ENCODE peak calls at places on chromosomes 11 and 22, in nine cellular contexts. G is endothelial cell of umbilical vein, D is sigmoid colon, R is uterus, V is body of pancreas, P is esophagus muscularis mucosa, W is spleen, H is IMR-90, Z is adrenal gland. O is an unnamed sample.

GRCh38 chr22:40008726-40009125 is 14.0 kb downstream of the FAM83F start:
- DNase-seq in G (no peak), D (no peak), R (no peak), V (no peak), P (no peak), W (no peak), H (peak; percentile 11), Z (no peak), O (no peak)

GRCh38 chr22:38924197-38924952 is 33.0 kb upstream of the APOBEC3A start:
- DNase-seq in G (peak; percentile 94), D (peak; percentile 89), R (peak; percentile 83), V (peak; percentile 95), P (no peak), W (no peak), H (peak; percentile 90), Z (peak; percentile 73), O (no peak)

GRCh38 chr11:103845331-103845730 is 191.1 kb upstream of the DDI1 start:
- DNase-seq in G (no peak), D (no peak), R (no peak), V (no peak), P (no peak), W (no peak), H (no peak), Z (no peak), O (no peak)

GRCh38 chr11:18669211-18669593 is 29.4 kb upstream of the TMEM86A start:
- DNase-seq in G (no peak), D (no peak), R (no peak), V (no peak), P (no peak), W (no peak), H (no peak), Z (no peak), O (no peak)

GRCh38 chr11:109641549-109641948 is 219.6 kb downstream of the C11orf87 start:
- DNase-seq in G (no peak), D (no peak), R (no peak), V (no peak), P (no peak), W (no peak), H (peak; percentile 38), Z (no peak), O (no peak)

GRCh38 chr22:42970029-42970428 is 44.9 kb downstream of the PACSIN2 start:
- DNase-seq in G (no peak), D (no peak), R (no peak), V (peak; percentile 62), P (no peak), W (no peak), H (no peak), Z (no peak), O (no peak)

GRCh38 chr11:1461806-1462455 is 24.6 kb downstream of the MOB2 start:
- DNase-seq in G (no peak), D (no peak), R (no peak), V (no peak), P (no peak), W (no peak), H (no peak), Z (no peak), O (no peak)

GRCh38 chr11:118602331-118602730 is 5.1 kb upstream of the PHLDB1 start:
- DNase-seq in G (no peak), D (peak; percentile 41), R (no peak), V (no peak), P (no peak), W (peak; percentile 29), H (no peak), Z (no peak), O (no peak)

GRCh38 chr11:19934828-19935259 is 222.2 kb downstream of the NAV2 start:
- DNase-seq in G (no peak), D (no peak), R (no peak), V (no peak), P (no peak), W (no peak), H (peak; percentile 89), Z (no peak), O (no peak)

GRCh38 chr11:24286238-24286637 is 210.6 kb upstream of the LUZP2 start:
- DNase-seq in G (no peak), D (no peak), R (no peak), V (no peak), P (no peak), W (no peak), H (no peak), Z (no peak), O (no peak)

GRCh38 chr22:29457730-29458129 is 19.3 kb downstream of the RFPL1 start:
- DNase-seq in G (peak; percentile 37), D (no peak), R (no peak), V (no peak), P (no peak), W (peak; percentile 43), H (peak; percentile 37), Z (no peak), O (peak; percentile 75)

GRCh38 chr11:34630544-34630943 is 9.7 kb downstream of the EHF start:
- DNase-seq in G (no peak), D (no peak), R (no peak), V (no peak), P (no peak), W (no peak), H (no peak), Z (no peak), O (no peak)

GRCh38 chr22:22710719-22711531 is 66.5 kb downstream of the GGTLC2 start:
- DNase-seq in G (peak; percentile 41), D (no peak), R (peak; percentile 26), V (peak; percentile 70), P (no peak), W (peak; percentile 92), H (peak; percentile 17), Z (peak; percentile 62), O (no peak)

GRCh38 chr11:12007769-12008737 is at the start of gene DKK3:
- DNase-seq in G (peak; percentile 45), D (no peak), R (no peak), V (peak; percentile 15), P (no peak), W (no peak), H (peak; percentile 34), Z (no peak), O (no peak)
- TF ChIP-seq POLR2A in G (no peak), D (no peak), R (no peak), V (no peak), P (no peak), W (no peak), H (no peak), Z (no peak), O (no peak)

DNA sequence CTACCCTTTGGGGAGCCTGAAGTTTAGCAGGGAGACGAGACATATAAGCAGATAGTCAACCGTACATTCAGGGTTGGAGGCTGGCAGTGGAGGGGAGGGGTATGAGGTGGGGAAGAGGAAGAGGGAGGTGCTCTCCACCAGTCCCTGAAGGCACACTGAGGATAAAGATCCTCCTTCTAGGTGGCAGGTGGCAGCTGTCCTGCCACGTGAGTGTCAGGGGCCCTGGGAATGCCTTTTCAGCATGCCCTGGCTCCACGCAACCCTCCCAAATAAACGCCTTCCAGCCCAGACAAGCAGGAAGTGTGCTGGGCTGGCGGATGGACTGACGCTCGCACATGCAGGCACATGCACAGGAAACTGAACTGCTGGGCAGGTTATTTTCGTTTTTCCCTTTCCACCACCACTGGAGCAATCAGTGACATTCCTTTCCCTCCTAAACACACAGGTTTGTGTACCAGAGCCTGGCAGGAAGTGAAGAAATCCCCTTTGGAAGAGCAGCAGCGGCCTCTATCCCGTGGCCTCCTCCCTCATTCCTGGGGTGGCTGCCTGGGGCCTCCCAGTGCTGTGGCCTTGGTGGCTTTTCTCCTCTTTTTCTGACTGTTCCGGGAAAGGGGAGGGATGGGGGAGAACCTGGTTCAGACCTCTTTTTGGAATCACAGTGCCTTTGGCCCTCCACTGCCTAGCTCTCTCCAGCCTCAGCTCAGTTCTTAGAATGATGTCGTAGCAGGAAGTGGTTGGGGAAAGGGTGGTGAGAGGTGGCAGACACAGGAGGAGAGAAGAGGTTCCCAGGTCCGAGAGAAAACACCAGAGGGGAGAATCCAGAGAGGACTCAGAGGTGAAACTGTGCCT is 157.0 kb upstream of the TIMP3 start:
- DNase-seq in G (no peak), D (peak; percentile 83), R (peak; percentile 74), V (peak; percentile 56), P (no peak), W (peak; percentile 82), H (peak; percentile 59), Z (peak; percentile 33), O (no peak)
- TF ChIP-seq POLR2A in G (no peak), D (no peak), R (no peak), V (no peak), P (no peak), W (no peak), H (no peak), Z (no peak), O (no peak)

DNA sequence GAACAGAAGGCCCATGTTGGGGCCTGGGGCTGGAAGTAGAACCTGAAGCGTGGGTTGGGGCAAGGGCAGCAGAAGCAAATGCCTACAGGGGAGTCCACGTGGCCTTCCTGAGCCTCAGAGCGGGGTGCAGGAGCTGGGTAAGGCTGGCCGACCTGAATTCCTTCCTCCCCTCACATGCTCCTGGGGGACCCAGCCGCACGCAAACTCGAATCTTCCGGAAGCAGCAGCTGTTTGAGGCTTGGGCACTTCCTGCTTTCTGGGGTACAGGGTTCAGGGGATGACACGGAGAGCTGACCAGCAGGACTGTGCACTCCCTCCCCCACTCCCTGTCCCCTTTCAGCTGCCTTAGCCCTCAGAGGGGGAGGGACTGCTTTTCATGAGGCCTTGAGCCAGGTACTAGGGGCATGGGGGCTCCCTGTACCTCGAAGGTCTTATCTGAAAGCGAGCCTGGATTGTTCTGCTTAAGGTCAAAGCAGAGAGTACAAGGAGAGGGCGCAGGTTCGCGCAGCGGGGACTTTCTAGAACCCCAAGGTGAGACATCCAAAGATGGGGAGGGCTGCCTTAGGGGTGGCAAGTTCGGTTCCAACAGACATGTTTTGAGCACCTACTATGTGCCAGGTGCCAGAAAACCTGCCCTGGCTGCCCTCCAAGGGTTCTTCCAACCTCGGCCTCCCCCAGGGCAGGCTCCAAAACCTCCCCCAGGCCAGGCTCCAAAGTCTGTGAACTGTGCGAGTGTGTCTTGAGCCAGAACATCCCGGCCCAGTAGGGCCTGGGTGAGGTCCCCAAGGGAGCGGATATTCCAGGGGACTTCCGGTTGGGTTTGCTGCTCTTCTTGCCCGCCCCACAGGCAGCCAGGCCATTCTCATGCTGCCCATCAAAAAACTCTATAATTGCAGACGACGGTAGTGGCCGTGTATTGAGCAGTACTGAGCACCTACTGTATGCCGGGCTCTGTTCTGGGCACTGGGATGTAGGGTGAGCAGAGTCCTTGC is 1.7 kb downstream of the NCF4 start:
- DNase-seq in G (no peak), D (peak; percentile 74), R (no peak), V (no peak), P (no peak), W (peak; percentile 90), H (no peak), Z (no peak), O (peak; percentile 57)
- TF ChIP-seq POLR2A in G (no peak), D (no peak), R (no peak), V (peak; percentile 10), P (no peak), W (no peak), H (no peak), Z (no peak), O (no peak)

DNA sequence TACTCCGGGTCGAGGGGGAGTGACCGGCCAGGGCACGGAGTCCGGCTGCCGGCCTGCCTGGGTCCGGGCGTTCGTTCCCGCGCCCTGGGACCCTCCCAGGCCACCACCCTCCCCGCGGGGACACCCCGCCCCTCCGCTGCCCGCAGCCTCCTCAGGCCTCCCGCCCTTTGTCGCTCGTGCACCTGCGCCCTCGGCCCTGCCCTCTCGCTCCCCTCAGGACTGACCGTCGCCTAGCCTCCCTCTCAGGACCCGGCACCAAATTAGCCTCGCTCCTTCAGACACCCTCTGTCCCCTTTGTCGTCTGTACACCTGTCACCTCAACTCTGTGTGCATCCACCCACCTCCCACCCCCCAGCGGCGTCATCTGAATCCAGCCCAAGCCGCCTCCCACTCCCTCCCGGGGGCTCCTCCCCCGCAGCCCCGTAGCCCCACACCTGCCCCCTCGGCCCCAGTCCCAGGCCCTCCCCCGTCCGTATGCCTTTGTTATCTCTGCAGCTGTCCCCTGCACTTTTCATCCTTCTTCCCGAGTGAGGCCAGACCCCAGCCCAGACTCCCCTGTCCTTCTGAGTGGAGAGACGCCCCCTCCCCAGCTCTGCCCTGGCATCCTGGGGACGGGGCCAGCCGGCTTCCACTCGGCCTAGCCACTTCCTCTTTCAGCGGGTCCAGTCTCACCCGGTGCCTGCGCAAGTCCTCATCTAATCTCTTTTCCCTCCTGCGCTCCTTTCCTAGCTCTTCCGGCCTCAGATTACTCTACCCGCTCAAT is 643 bp downstream of the TIGD3 start:
- DNase-seq in G (no peak), D (peak; percentile 74), R (no peak), V (peak; percentile 33), P (no peak), W (peak; percentile 88), H (no peak), Z (peak; percentile 41), O (peak; percentile 71)
- TF ChIP-seq POLR2A in G (no peak), D (no peak), R (no peak), V (no peak), P (no peak), W (no peak), H (no peak), Z (no peak), O (no peak)

O was measured in GM12891.